ENCODE peak calls at places on chromosomes 11 and 22, in five cellular contexts. O is non-pigmented ciliary epithelial cell; E is T follicular helper cell; C is effector memory CD4-positive, alpha-beta T cell; P is GM12891. G is an unnamed sample.

GRCh38 chr22:39351689-39352214 is 2.0 kb downstream of the SYNGR1 start:
- DNase-seq in O (no peak), E (no peak), C (no peak), P (no peak), G (no peak)

GRCh38 chr11:122189259-122189658 is 73.2 kb upstream of the BLID start:
- DNase-seq in O (peak; percentile 94), E (no peak), C (no peak), P (no peak), G (peak; percentile 76)

GRCh38 chr11:117220568-117220967 is 11.3 kb downstream of the PCSK7 start:
- DNase-seq in O (no peak), E (no peak), C (no peak), P (no peak), G (no peak)

GRCh38 chr22:20015187-20015625 is 1.4 kb downstream of the ARVCF start:
- DNase-seq in O (no peak), E (no peak), C (no peak), P (no peak), G (no peak)

GRCh38 chr11:129766858-129767604 is 48.6 kb upstream of the TMEM45B start:
- DNase-seq in O (no peak), E (no peak), C (no peak), P (no peak), G (no peak)

GRCh38 chr11:130455493-130456127 is 7.2 kb downstream of the ADAMTS15 start:
- DNase-seq in O (no peak), E (no peak), C (no peak), P (no peak), G (no peak)

GRCh38 chr11:69305885-69306540 is 12.1 kb downstream of the MYEOV start:
- DNase-seq in O (no peak), E (no peak), C (no peak), P (no peak), G (no peak)

GRCh38 chr11:85845052-85845631 is 10.0 kb upstream of the CCDC83 start:
- DNase-seq in O (no peak), E (no peak), C (no peak), P (no peak), G (peak; percentile 34)

GRCh38 chr22:27597703-27598444 is 203.7 kb downstream of the MN1 start:
- DNase-seq in O (no peak), E (no peak), C (no peak), P (no peak), G (no peak)

GRCh38 chr11:112523917-112524316 is 263.3 kb upstream of the PLET1 start:
- DNase-seq in O (no peak), E (no peak), C (no peak), P (no peak), G (no peak)

GRCh38 chr11:45661417-45662055 is 3.9 kb downstream of the CHST1 start:
- DNase-seq in O (no peak), E (no peak), C (no peak), P (no peak), G (no peak)

GRCh38 chr11:12290477-12290922 is 86.9 kb upstream of the PARVA start:
- DNase-seq in O (no peak), E (no peak), C (no peak), P (no peak), G (no peak)

GRCh38 chr11:79100093-79100704 is 340.6 kb downstream of the TENM4 start:
- DNase-seq in O (no peak), E (no peak), C (no peak), P (peak; percentile 66), G (no peak)

GRCh38 chr22:49044776-49045175 is 782.9 kb downstream of the BRD1 start:
- DNase-seq in O (no peak), E (no peak), C (no peak), P (no peak), G (no peak)

GRCh38 chr11:8283510-8284272 is 20.0 kb upstream of the LMO1 start:
- DNase-seq in O (no peak), E (no peak), C (no peak), P (no peak), G (no peak)

GRCh38 chr11:6357222-6357621 is 33.1 kb upstream of the SMPD1 start:
- DNase-seq in O (peak; percentile 74), E (no peak), C (no peak), P (no peak), G (peak; percentile 43)

GRCh38 chr22:45578524-45579147 is 76.0 kb downstream of the FBLN1 start:
- DNase-seq in O (no peak), E (no peak), C (no peak), P (no peak), G (no peak)

GRCh38 chr22:40030757-40031092 is 36.0 kb downstream of the FAM83F start:
- DNase-seq in O (no peak), E (no peak), C (no peak), P (no peak), G (no peak)

GRCh38 chr22:31248138-31248745 is 36.1 kb downstream of the LIMK2 start:
- DNase-seq in O (peak; percentile 90), E (peak; percentile 60), C (peak; percentile 24), P (peak; percentile 55), G (peak; percentile 78)

GRCh38 chr11:123797065-123797940 is 8.8 kb downstream of the OR6M1 start:
- DNase-seq in O (no peak), E (no peak), C (no peak), P (no peak), G (no peak)

GRCh38 chr22:38454361-38455062 is 487 bp downstream of the KCNJ4 start:
- DNase-seq in O (no peak), E (no peak), C (no peak), P (peak; percentile 72), G (no peak)

GRCh38 chr22:49936973-49937757 is 18.7 kb downstream of the CRELD2 start:
- DNase-seq in O (no peak), E (no peak), C (no peak), P (no peak), G (no peak)

GRCh38 chr22:36383110-36383581 is 4.6 kb downstream of the MYH9 start:
- DNase-seq in O (peak; percentile 81), E (no peak), C (peak; percentile 61), P (peak; percentile 55), G (no peak)

GRCh38 chr22:40525250-40525884 is 111.2 kb downstream of the MRTFA start:
- DNase-seq in O (no peak), E (peak; percentile 59), C (peak; percentile 34), P (no peak), G (no peak)

GRCh38 chr11:72354356-72355115 is 79.8 kb downstream of the CLPB start:
- DNase-seq in O (no peak), E (no peak), C (no peak), P (no peak), G (no peak)

GRCh38 chr11:119389611-119390254 is 8.2 kb upstream of the USP2 start:
- DNase-seq in O (no peak), E (no peak), C (no peak), P (no peak), G (no peak)

GRCh38 chr11:77636738-77637344 is 753 bp downstream of the CLNS1A start:
- DNase-seq in O (no peak), E (no peak), C (no peak), P (peak; percentile 16), G (no peak)

GRCh38 chr11:95888439-95888838 is 35.5 kb downstream of the MTMR2 start:
- DNase-seq in O (no peak), E (no peak), C (no peak), P (no peak), G (no peak)

GRCh38 chr11:1008001-1008400 is 28.5 kb downstream of the MUC6 start:
- DNase-seq in O (no peak), E (no peak), C (no peak), P (no peak), G (no peak)

GRCh38 chr11:123977731-123978347 is at the start of gene OR10S1:
- DNase-seq in O (no peak), E (no peak), C (no peak), P (no peak), G (peak; percentile 90)

GRCh38 chr11:2257023-2257700 is 13.2 kb downstream of the ASCL2 start:
- DNase-seq in O (no peak), E (no peak), C (no peak), P (no peak), G (peak; percentile 36)

GRCh38 chr22:22431271-22432220 is 77.0 kb downstream of the ZNF280B start:
- DNase-seq in O (peak; percentile 14), E (peak; percentile 18), C (no peak), P (peak; percentile 53), G (no peak)

GRCh38 chr22:19795617-19796008 is 35.0 kb downstream of the TBX1 start:
- DNase-seq in O (no peak), E (no peak), C (no peak), P (no peak), G (no peak)

GRCh38 chr11:87038235-87038960 is 664 bp downstream of the TMEM135 start:
- DNase-seq in O (no peak), E (no peak), C (no peak), P (no peak), G (no peak)